ENCODE peak calls at places on chromosomes 4 and X, in four cellular contexts. R, O, Z and D are unnamed samples.
A peak's percentile ranks its signal among the peaks of the same experiment; 100 is the strongest.

GRCh38 chr4:81031389-81032173 is 1.1 kb downstream of the BMP3 start:
- DNase-seq in R (no peak), O (no peak), Z (no peak), D (no peak)

GRCh38 chr4:140483445-140483844 is 14.6 kb downstream of the MGAT4D start:
- DNase-seq in R (no peak), O (no peak), Z (no peak), D (no peak)

GRCh38 chr4:15779336-15779735 is 1.2 kb downstream of the CD38 start:
- DNase-seq in R (peak; percentile 74), O (peak; percentile 29), Z (no peak), D (no peak)

GRCh38 chr4:20618729-20619128 is 81.5 kb upstream of the PACRGL start:
- DNase-seq in R (no peak), O (no peak), Z (no peak), D (no peak)

GRCh38 chr4:6960154-6960553 is 50.5 kb downstream of the TBC1D14 start:
- DNase-seq in R (no peak), O (no peak), Z (no peak), D (no peak)

GRCh38 chr4:142516686-142517145 is 329.4 kb downstream of the INPP4B start:
- DNase-seq in R (peak; percentile 59), O (no peak), Z (no peak), D (no peak)

GRCh38 chr4:101191302-101192098 is 155.8 kb downstream of the PPP3CA start:
- DNase-seq in R (peak; percentile 73), O (peak; percentile 64), Z (peak; percentile 20), D (no peak)

GRCh38 chrX:13489451-13489850 is 80.0 kb upstream of the EGFL6 start:
- DNase-seq in R (peak; percentile 82), O (peak; percentile 30), Z (peak; percentile 11), D (no peak)

GRCh38 chrX:22533898-22534297 is 261.2 kb downstream of the CBLL2 start:
- DNase-seq in R (no peak), O (no peak), Z (no peak), D (no peak)

GRCh38 chr4:97366661-97367060 is 776.6 kb downstream of the STPG2 start:
- DNase-seq in R (no peak), O (no peak), Z (no peak), D (no peak)

GRCh38 chr4:917466-917865 is 14.7 kb downstream of the GAK start:
- DNase-seq in R (no peak), O (no peak), Z (no peak), D (no peak)

GRCh38 chr4:121977251-121978168 is 25.6 kb upstream of the TRPC3 start:
- DNase-seq in R (no peak), O (no peak), Z (no peak), D (no peak)

GRCh38 chr4:114458728-114459127 is 139.9 kb upstream of the UGT8 start:
- DNase-seq in R (no peak), O (no peak), Z (no peak), D (no peak)

GRCh38 chr4:80069837-80070788 is 2.9 kb downstream of the ANTXR2 start:
- DNase-seq in R (peak; percentile 74), O (no peak), Z (no peak), D (no peak)

GRCh38 chr4:24472514-24473308 is 111.6 kb downstream of the DHX15 start:
- DNase-seq in R (peak; percentile 86), O (peak; percentile 83), Z (peak; percentile 55), D (no peak)

GRCh38 chrX:10326578-10326977 is 169.8 kb downstream of the CLCN4 start:
- DNase-seq in R (peak; percentile 50), O (no peak), Z (no peak), D (no peak)

GRCh38 chrX:129239371-129239770 is 283.9 kb downstream of the SMARCA1 start:
- DNase-seq in R (peak; percentile 19), O (no peak), Z (no peak), D (no peak)

GRCh38 chr4:6767341-6767724 is 15.2 kb upstream of the KIAA0232 start:
- DNase-seq in R (no peak), O (no peak), Z (no peak), D (no peak)

GRCh38 chr4:73715659-73716058 is 24.7 kb upstream of the CXCL8 start:
- DNase-seq in R (no peak), O (no peak), Z (no peak), D (no peak)

GRCh38 chrX:3345281-3346081 is 971 bp downstream of the MXRA5 start:
- DNase-seq in R (peak; percentile 72), O (peak; percentile 68), Z (no peak), D (no peak)

GRCh38 chr4:15457401-15458201 is 12.1 kb upstream of the CC2D2A start:
- DNase-seq in R (peak; percentile 78), O (no peak), Z (no peak), D (no peak)

GRCh38 chrX:40096395-40097091 is 1.2 kb downstream of the BCOR start:
- DNase-seq in R (peak; percentile 64), O (peak; percentile 60), Z (no peak), D (no peak)

GRCh38 chrX:32673193-32673592 is 538.2 kb downstream of the DMD start:
- DNase-seq in R (no peak), O (no peak), Z (no peak), D (peak; percentile 0)

GRCh38 chrX:22090181-22090580 is 58.1 kb downstream of the PHEX start:
- DNase-seq in R (peak; percentile 60), O (no peak), Z (no peak), D (no peak)

GRCh38 chrX:19024366-19024765 is 40.5 kb upstream of the PHKA2 start:
- DNase-seq in R (no peak), O (no peak), Z (no peak), D (no peak)

GRCh38 chr4:181643466-181643865 is 599.7 kb upstream of the TENM3 start:
- DNase-seq in R (no peak), O (no peak), Z (no peak), D (no peak)

GRCh38 chr4:162347492-162348213 is 183.9 kb upstream of the FSTL5 start:
- DNase-seq in R (no peak), O (peak; percentile 21), Z (no peak), D (no peak)

GRCh38 chrX:884091-884490 is 253.5 kb downstream of the SHOX start:
- DNase-seq in R (no peak), O (no peak), Z (no peak), D (no peak)

GRCh38 chr4:56817840-56818491 is 3.5 kb downstream of the SPINK2 start:
- DNase-seq in R (no peak), O (no peak), Z (no peak), D (no peak)

GRCh38 chrX:110008001-110008635 is 5.2 kb downstream of the TMEM164 start:
- DNase-seq in R (no peak), O (no peak), Z (no peak), D (no peak)

GRCh38 chr4:181301735-181302380 is 941.3 kb upstream of the TENM3 start:
- DNase-seq in R (peak; percentile 3), O (peak; percentile 17), Z (no peak), D (peak; percentile 10)

GRCh38 chrX:122512561-122513072 is 671.5 kb upstream of the GRIA3 start:
- DNase-seq in R (peak; percentile 41), O (no peak), Z (no peak), D (no peak)

GRCh38 chr4:87853108-87853507 is 20.3 kb downstream of the MEPE start:
- DNase-seq in R (peak; percentile 64), O (no peak), Z (no peak), D (no peak)

GRCh38 chr4:2534904-2535385 is 1.5 kb upstream of the FAM193A start:
- DNase-seq in R (peak; percentile 20), O (no peak), Z (no peak), D (no peak)

GRCh38 chrX:113157496-113157895 is 316.9 kb upstream of the AMOT start:
- DNase-seq in R (no peak), O (no peak), Z (no peak), D (no peak)

GRCh38 chr4:1510931-1511330 is 104.7 kb upstream of the NKX1-1 start:
- DNase-seq in R (no peak), O (no peak), Z (no peak), D (no peak)

GRCh38 chr4:94690851-94691254 is 66.9 kb upstream of the BMPR1B start:
- DNase-seq in R (peak; percentile 56), O (no peak), Z (no peak), D (peak; percentile 5)

GRCh38 chr4:187179086-187180070 is 455.7 kb upstream of the FAT1 start:
- DNase-seq in R (no peak), O (no peak), Z (no peak), D (no peak)

GRCh38 chrX:130105226-130105625 is 5.1 kb downstream of the ELF4 start:
- DNase-seq in R (peak; percentile 17), O (no peak), Z (no peak), D (no peak)

GRCh38 chr4:42152507-42153504 is at the start of gene BEND4:
- DNase-seq in R (peak; percentile 7), O (no peak), Z (no peak), D (no peak)
- H3K4me3 ChIP-seq in R (no peak within 1 kb of the TSS), O (peak within 1 kb of the TSS; percentile 53), Z (peak within 1 kb of the TSS; percentile 67), D (peak within 1 kb of the TSS; percentile 27)

DNA sequence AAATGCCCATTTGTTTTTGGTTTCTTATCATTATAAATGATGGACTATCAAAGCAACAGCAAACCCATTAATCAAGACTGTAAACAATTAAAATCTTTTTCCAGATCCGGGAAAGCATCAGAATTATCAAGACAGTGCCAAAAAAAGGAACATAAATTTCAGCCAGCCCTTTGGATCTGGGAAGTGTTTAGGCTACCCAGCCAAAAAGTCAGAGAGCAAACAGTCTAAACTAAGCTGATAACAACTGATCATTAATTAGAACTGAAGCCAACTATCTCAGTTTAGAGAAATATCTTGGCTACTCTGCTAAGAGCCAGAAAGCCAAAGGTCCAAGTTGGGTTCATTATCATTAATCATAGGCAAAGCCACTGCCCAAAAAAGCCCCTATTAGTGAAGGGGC is 37.1 kb upstream of the SHISA3 start:
- DNase-seq in R (no peak), O (no peak), Z (no peak), D (no peak)
- H3K4me3 ChIP-seq in R (peak overlapping the region; percentile 56), O (peak overlapping the region; percentile 28), Z (peak overlapping the region; percentile 56), D (no peak overlapping the region)

GRCh38 chr4:102819588-102820365 is 7.6 kb downstream of the UBE2D3 start:
- DNase-seq in R (peak; percentile 31), O (no peak), Z (no peak), D (no peak)

GRCh38 chr4:102817613-102818268 is 9.6 kb downstream of the UBE2D3 start:
- DNase-seq in R (no peak), O (no peak), Z (no peak), D (no peak)

GRCh38 chr4:102815981-102816380 is 11.4 kb downstream of the UBE2D3 start:
- DNase-seq in R (peak; percentile 95), O (no peak), Z (no peak), D (peak; percentile 55)

DNA sequence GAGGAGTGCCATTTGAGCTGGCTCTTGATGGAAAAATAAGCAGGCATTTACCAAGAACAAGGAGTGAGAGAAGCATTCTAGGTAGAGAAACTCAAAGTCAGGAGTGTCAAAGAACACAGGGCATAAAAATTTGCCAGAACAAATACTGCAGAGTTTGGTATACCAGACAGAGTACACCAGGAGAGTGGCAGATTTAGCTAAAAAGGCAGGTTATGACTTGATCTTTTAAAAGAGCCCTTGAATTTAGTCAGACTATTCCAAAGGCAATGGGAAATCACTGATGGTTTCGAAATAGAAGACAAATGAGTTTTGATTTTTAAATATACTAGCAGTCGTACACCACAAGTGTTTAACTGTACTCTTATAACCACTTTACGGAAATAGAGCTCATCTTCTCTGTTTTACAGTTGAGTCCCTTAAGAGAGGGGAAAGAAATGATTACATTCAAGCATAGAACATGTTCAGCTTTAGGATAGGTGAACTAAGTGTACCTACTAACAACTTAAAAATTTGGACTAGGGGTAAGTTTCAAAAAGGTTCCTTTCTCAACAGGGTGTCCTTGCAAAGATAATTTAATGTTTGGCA is 10.2 kb downstream of the UBE2D3 start:
- DNase-seq in R (no peak), O (no peak), Z (no peak), D (no peak)
- H3K4me3 ChIP-seq in R (peak overlapping the region; percentile 14), O (no peak overlapping the region), Z (peak overlapping the region; percentile 12), D (no peak overlapping the region)

GRCh38 chr4:147480502-147480890 is 401 bp upstream of the EDNRA start:
- DNase-seq in R (no peak), O (no peak), Z (no peak), D (no peak)
- H3K4me3 ChIP-seq in R (peak overlapping the region; percentile 73), O (peak overlapping the region; percentile 74), Z (peak overlapping the region; percentile 77), D (peak overlapping the region; percentile 35)